ENCODE peak calls at places on chromosomes 6 and 20, in four cellular contexts. Q is stimulated activated CD4-positive, alpha-beta T cell treated with anti-CD3 and anti-CD28 coated beads, Interleukin-4, amount 100 ng/mL, for 48 hours; F is stimulated activated effector memory CD8-positive, alpha-beta T cell treated with anti-CD3 and anti-CD28 coated beads, Interleukin-12 subunit alpha, Interleukin-12 subunit beta, amount 100 ng/mL, for 72 hours; P is transverse colon. E is an unnamed sample.

GRCh38 chr6:37713529-37714119 is 15.9 kb upstream of the MDGA1 start:
- DNase-seq in F (no peak), Q (no peak), P (no peak), E (no peak)

GRCh38 chr6:118283759-118284158 is 264.3 kb upstream of the PLN start:
- DNase-seq in P (peak), F (no peak), Q (peak), E (no peak)

GRCh38 chr6:43271944-43272343 is 26.1 kb upstream of the SLC22A7 start:
- DNase-seq in Q (no peak), F (no peak), P (no peak), E (no peak)

GRCh38 chr20:58715709-58716475 is 23.3 kb downstream of the NPEPL1 start:
- DNase-seq in P (no peak), F (no peak), Q (no peak), E (no peak)

GRCh38 chr6:134878136-134878535 is 71.8 kb downstream of the ALDH8A1 start:
- DNase-seq in F (no peak), P (no peak), Q (no peak), E (no peak)

GRCh38 chr6:170098428-170099170 is 192.3 kb downstream of the DLL1 start:
- DNase-seq in P (peak), F (no peak), Q (no peak), E (no peak)

GRCh38 chr6:27672113-27672799 is 199.4 kb upstream of the ZNF184 start:
- DNase-seq in Q (no peak), F (no peak), P (peak), E (no peak)

GRCh38 chr6:84606860-84607259 is 157.5 kb downstream of the TBX18 start:
- DNase-seq in F (no peak), P (no peak), Q (no peak), E (no peak)

GRCh38 chr20:18005170-18005989 is 36.6 kb downstream of the MGME1 start:
- DNase-seq in Q (no peak), P (peak), F (no peak), E (no peak)

GRCh38 chr6:128150376-128150775 is 249.5 kb upstream of the THEMIS start:
- DNase-seq in Q (no peak), F (no peak), P (no peak), E (no peak)

GRCh38 chr6:134676307-134677281 is 273.3 kb downstream of the ALDH8A1 start:
- DNase-seq in Q (no peak), P (peak), F (no peak), E (peak)